ENCODE peak calls at places on chromosomes 6 and 20, in nine cellular contexts. F is CD8-positive, alpha-beta T cell; O is AG09309; I is breast epithelium; N is AG10803; D is endothelial cell; T is fibroblast of pulmonary artery; X is lower lobe of right lung; K is fibroblast of villous mesenchyme. Y is an unnamed sample.

GRCh38 chr20:51938557-51939324 is 136.4 kb upstream of the SALL4 start:
- DNase-seq in F (no peak), O (no peak), I (no peak), N (no peak), D (no peak), T (no peak), X (no peak), K (peak), Y (peak)

GRCh38 chr20:62994850-62995249 is 11.9 kb downstream of the BHLHE23 start:
- DNase-seq in F (no peak), O (no peak), I (no peak), N (no peak), D (no peak), T (no peak), X (no peak), K (no peak), Y (no peak)

GRCh38 chr20:38999217-38999616 is 37.1 kb downstream of the DHX35 start:
- DNase-seq in F (no peak), O (no peak), I (no peak), N (no peak), D (no peak), T (no peak), X (no peak), K (no peak), Y (no peak)

GRCh38 chr6:41371992-41372525 is 36.7 kb downstream of the NCR2 start:
- DNase-seq in F (no peak), O (no peak), I (no peak), N (peak), D (peak), T (peak), X (no peak), K (peak), Y (no peak)

GRCh38 chr6:152952045-152952444 is 30.8 kb downstream of the FBXO5 start:
- DNase-seq in F (no peak), O (no peak), I (no peak), N (peak), D (no peak), T (peak), X (no peak), K (no peak), Y (no peak)

GRCh38 chr6:159351707-159352106 is 182.5 kb downstream of the FNDC1 start:
- DNase-seq in F (no peak), O (no peak), I (no peak), N (no peak), D (no peak), T (no peak), X (no peak), K (no peak), Y (no peak)

GRCh38 chr6:87904041-87904440 is 143.6 kb upstream of the SPACA1 start:
- DNase-seq in F (no peak), O (no peak), I (no peak), N (no peak), D (no peak), T (no peak), X (no peak), K (no peak), Y (no peak)

GRCh38 chr20:47956261-47956995 is 171.1 kb upstream of the SULF2 start:
- DNase-seq in F (no peak), O (no peak), I (no peak), N (peak), D (no peak), T (peak), X (no peak), K (no peak), Y (no peak)

GRCh38 chr6:12608016-12608860 is 108.3 kb upstream of the PHACTR1 start:
- DNase-seq in F (no peak), O (no peak), I (no peak), N (peak), D (no peak), T (peak), X (no peak), K (peak), Y (no peak)

GRCh38 chr6:33199687-33200233 is 705 bp downstream of the RXRB start:
- DNase-seq in F (no peak), O (no peak), I (no peak), N (peak), D (no peak), T (peak), X (no peak), K (peak), Y (peak)

GRCh38 chr6:160065200-160065599 is 56.4 kb upstream of the SLC22A1 start:
- DNase-seq in F (no peak), O (no peak), I (no peak), N (no peak), D (no peak), T (no peak), X (no peak), K (no peak), Y (no peak)

GRCh38 chr6:77511860-77512259 is 48.6 kb upstream of the HTR1B start:
- DNase-seq in F (no peak), O (no peak), I (no peak), N (no peak), D (no peak), T (no peak), X (no peak), K (no peak), Y (no peak)

GRCh38 chr6:116266803-116267202 is 12.9 kb downstream of the TSPYL1 start:
- DNase-seq in F (no peak), O (no peak), I (no peak), N (no peak), D (no peak), T (no peak), X (no peak), K (no peak), Y (no peak)

GRCh38 chr6:64504509-64504908 is 868.9 kb downstream of the PHF3 start:
- DNase-seq in F (no peak), O (no peak), I (no peak), N (no peak), D (no peak), T (peak), X (no peak), K (peak), Y (peak)

GRCh38 chr20:4814696-4815252 is 93.1 kb downstream of the PRND start:
- DNase-seq in F (no peak), O (no peak), I (no peak), N (no peak), D (no peak), T (no peak), X (peak), K (no peak), Y (peak)

GRCh38 chr20:9059931-9060330 is 9.0 kb upstream of the PLCB4 start:
- DNase-seq in F (no peak), O (no peak), I (no peak), N (peak), D (no peak), T (peak), X (no peak), K (no peak), Y (no peak)

GRCh38 chr20:5674176-5674660 is 76.0 kb upstream of the SHLD1 start:
- DNase-seq in F (no peak), O (no peak), I (no peak), N (no peak), D (no peak), T (no peak), X (no peak), K (no peak), Y (no peak)

GRCh38 chr20:61450549-61450948 is 198.5 kb downstream of the CDH4 start:
- DNase-seq in F (no peak), O (no peak), I (no peak), N (no peak), D (no peak), T (no peak), X (no peak), K (no peak), Y (no peak)

GRCh38 chr6:100382767-100383195 is 81.9 kb downstream of the SIM1 start:
- DNase-seq in F (no peak), O (no peak), I (no peak), N (no peak), D (no peak), T (no peak), X (no peak), K (no peak), Y (no peak)

GRCh38 chr6:15662246-15663056 is at the start of gene DTNBP1:
- DNase-seq in F (peak), O (no peak), I (peak), N (peak), D (peak), T (peak), X (peak), K (peak), Y (peak)

GRCh38 chr6:33630014-33630413 is 8.9 kb downstream of the ITPR3 start:
- DNase-seq in F (no peak), O (no peak), I (no peak), N (no peak), D (no peak), T (no peak), X (no peak), K (no peak), Y (no peak)

GRCh38 chr20:17641520-17641964 is 40.5 kb downstream of the RRBP1 start:
- DNase-seq in F (no peak), O (no peak), I (no peak), N (no peak), D (no peak), T (no peak), X (no peak), K (no peak), Y (no peak)

GRCh38 chr6:52049252-52050050 is 38.0 kb downstream of the PKHD1 start:
- DNase-seq in F (no peak), O (peak), I (no peak), N (peak), D (peak), T (peak), X (no peak), K (peak), Y (no peak)

GRCh38 chr6:159090530-159091306 is 45.9 kb upstream of the TAGAP start:
- DNase-seq in F (no peak), O (no peak), I (no peak), N (no peak), D (no peak), T (no peak), X (no peak), K (no peak), Y (no peak)

GRCh38 chr20:9270831-9271230 is 201.9 kb downstream of the PLCB4 start:
- DNase-seq in F (no peak), O (peak), I (no peak), N (peak), D (no peak), T (peak), X (no peak), K (peak), Y (no peak)

GRCh38 chr6:15387118-15387517 is 141.2 kb downstream of the JARID2 start:
- DNase-seq in F (no peak), O (no peak), I (no peak), N (peak), D (no peak), T (no peak), X (no peak), K (peak), Y (no peak)

GRCh38 chr6:17018425-17018824 is 83.4 kb upstream of the STMND1 start:
- DNase-seq in F (no peak), O (no peak), I (no peak), N (no peak), D (no peak), T (no peak), X (no peak), K (no peak), Y (no peak)

GRCh38 chr20:35156978-35157377 is 9.8 kb upstream of the EDEM2 start:
- DNase-seq in F (no peak), O (no peak), I (no peak), N (no peak), D (no peak), T (no peak), X (no peak), K (no peak), Y (no peak)

DNA sequence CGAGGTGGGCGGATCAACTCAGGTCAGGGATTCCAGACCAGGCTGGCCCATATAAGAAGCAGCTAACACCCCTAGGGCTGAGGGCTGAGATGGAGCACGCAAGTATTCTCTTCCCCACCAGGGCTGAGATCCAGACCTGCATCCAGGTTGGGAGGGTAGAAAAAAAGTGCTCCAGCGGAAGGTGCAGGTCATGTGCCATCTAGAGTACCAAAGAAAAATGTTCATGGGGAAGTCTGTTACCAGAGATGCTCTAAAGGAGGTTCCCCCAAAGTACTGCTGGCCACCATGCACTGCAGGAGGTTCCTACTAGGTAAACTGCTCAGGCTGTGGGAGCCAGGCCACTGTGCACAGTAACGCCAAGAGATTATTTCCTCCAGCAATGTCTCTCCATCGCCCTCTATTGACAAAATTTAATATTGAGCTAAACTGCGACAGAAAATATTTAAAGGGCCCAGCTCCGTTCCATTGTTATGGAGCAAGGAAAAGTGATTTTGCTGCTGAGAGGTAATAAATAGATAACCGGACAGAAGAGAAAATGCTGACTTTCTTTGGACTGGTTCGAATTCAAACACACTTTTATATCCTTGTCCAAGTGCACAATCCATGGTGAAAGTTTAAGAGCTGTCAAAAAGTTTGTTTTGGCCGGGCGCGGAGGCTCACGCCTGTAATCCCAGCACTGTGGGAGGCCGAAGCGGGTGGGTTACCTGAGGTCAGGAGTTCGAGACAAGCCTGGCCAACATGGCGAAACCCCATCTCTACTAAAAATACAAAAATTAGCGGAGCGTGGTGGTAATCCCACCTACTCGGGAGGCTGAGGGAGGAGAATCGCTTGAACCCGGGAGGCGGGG is 159.9 kb downstream of the OR2B2 start:
- DNase-seq in F (no peak), O (peak), I (no peak), N (peak), D (peak), T (peak), X (peak), K (peak), Y (peak)
- TF ChIP-seq CTCF in F (peak), O (peak), I (peak), N (peak), D (peak), T (peak), X (peak), K (peak), Y (peak)

GRCh38 chr6:163199371-163199770 is 215.1 kb upstream of the QKI start:
- DNase-seq in F (no peak), O (no peak), I (no peak), N (no peak), D (no peak), T (no peak), X (no peak), K (no peak), Y (no peak)
- TF ChIP-seq CTCF in F (no peak), O (no peak), I (no peak), N (no peak), D (no peak), T (no peak), X (no peak), K (no peak), Y (no peak)

GRCh38 chr6:8194499-8194898 is 92.2 kb upstream of the EEF1E1 start:
- DNase-seq in F (no peak), O (no peak), I (no peak), N (no peak), D (no peak), T (peak), X (no peak), K (no peak), Y (no peak)

GRCh38 chr6:8193541-8193940 is 91.2 kb upstream of the EEF1E1 start:
- DNase-seq in F (no peak), O (no peak), I (no peak), N (peak), D (no peak), T (no peak), X (no peak), K (no peak), Y (no peak)

GRCh38 chr6:8195714-8196104 is 93.4 kb upstream of the EEF1E1 start:
- DNase-seq in F (no peak), O (no peak), I (no peak), N (no peak), D (no peak), T (no peak), X (no peak), K (no peak), Y (no peak)

GRCh38 chr6:8192597-8192996 is 90.2 kb upstream of the EEF1E1 start:
- DNase-seq in F (no peak), O (no peak), I (no peak), N (no peak), D (no peak), T (no peak), X (no peak), K (no peak), Y (no peak)

DNA sequence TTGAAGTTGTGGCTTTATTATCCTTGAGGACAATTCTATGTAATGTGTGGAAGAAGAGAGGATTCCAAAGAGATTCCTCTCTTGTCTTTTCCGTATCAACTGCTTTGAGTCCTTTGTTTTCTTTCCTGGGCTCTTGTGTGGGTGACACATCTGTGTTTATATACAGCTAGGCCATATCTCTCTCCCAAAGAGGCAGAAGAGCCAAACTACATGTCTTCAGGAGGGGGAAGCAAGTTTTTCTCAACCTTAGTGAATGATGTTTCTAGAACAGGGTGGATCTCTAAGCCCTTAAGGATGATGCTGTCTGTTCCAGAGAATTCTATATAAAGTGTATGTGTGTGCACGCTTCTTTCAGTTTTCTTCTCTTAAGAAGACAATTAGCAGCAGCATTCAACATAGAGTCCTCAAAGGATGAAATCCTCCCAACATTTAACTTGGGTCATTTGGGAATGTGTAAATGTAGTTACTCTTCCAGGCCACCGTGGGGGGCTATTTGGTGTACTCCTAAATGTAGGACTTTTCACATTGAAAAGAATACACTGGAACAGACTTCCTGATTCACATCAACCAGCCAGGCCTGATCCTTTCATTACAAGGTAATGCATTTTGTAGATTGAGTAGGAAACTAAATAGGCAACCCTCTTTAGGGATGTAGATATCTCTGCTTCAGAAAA is 92.8 kb upstream of the EEF1E1 start:
- DNase-seq in F (no peak), O (no peak), I (no peak), N (no peak), D (peak), T (no peak), X (no peak), K (no peak), Y (peak)
- TF ChIP-seq CTCF in F (no peak), O (no peak), I (no peak), N (no peak), D (peak), T (no peak), X (no peak), K (peak), Y (peak)

DNA sequence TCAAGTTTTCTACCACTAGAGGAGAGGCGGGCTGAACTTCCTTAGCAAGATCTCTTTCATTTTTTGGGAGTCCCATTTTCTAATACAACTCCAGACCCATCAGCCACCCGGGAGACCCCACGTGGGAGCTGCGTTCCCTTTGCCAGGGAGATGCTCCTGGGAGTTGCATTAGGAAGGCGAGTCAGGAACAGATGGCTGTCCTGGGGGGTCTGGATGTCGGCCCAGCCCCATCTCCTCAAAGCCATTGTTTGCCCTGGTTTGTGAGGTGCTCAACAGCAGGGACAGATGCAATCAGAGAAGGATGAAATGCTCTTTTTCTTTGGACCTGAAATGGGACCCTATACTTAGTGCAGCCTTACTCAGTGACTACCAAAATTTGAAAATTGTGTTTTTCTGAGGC is 39.4 kb downstream of the CARMIL1 start:
- DNase-seq in F (no peak), O (no peak), I (no peak), N (no peak), D (no peak), T (no peak), X (no peak), K (no peak), Y (no peak)
- TF ChIP-seq CTCF in F (no peak), O (no peak), I (no peak), N (no peak), D (no peak), T (no peak), X (no peak), K (no peak), Y (no peak)

DNA sequence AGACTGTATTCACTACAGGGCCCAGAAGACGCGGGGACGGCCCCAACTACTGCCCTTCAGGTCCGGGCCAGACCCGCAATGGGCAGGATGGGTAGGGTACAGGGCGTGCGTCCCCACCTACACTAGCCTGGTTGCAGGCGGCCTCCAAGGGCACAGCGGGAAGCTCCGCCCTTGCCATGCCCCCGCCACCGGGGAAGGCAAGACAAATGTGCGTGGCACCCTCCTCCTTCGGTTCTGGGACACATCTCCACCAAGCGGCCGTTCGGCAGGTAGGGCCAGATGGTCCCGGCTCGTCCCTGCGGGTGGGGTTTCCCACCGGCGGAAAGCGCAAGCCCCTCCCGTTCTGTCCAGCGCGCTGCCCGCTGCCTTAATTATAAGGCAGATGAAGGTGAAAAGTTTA is 5.6 kb downstream of the NXT1 start:
- DNase-seq in F (no peak), O (no peak), I (no peak), N (no peak), D (no peak), T (no peak), X (no peak), K (no peak), Y (no peak)
- TF ChIP-seq CTCF in F (no peak), O (no peak), I (no peak), N (no peak), D (no peak), T (no peak), X (no peak), K (no peak), Y (no peak)

GRCh38 chr6:111802720-111803119 is 70.5 kb downstream of the FYN start:
- DNase-seq in F (no peak), O (no peak), I (no peak), N (no peak), D (no peak), T (no peak), X (no peak), K (no peak), Y (no peak)

GRCh38 chr6:111803384-111803783 is 69.9 kb downstream of the FYN start:
- DNase-seq in F (no peak), O (no peak), I (no peak), N (no peak), D (no peak), T (no peak), X (no peak), K (no peak), Y (no peak)

GRCh38 chr6:111803804-111804203 is 69.4 kb downstream of the FYN start:
- DNase-seq in F (no peak), O (no peak), I (no peak), N (no peak), D (no peak), T (no peak), X (no peak), K (peak), Y (no peak)

GRCh38 chr6:111805511-111806181 is 67.6 kb downstream of the FYN start:
- DNase-seq in F (no peak), O (no peak), I (no peak), N (peak), D (no peak), T (no peak), X (no peak), K (peak), Y (no peak)

GRCh38 chr6:111804627-111805235 is 68.5 kb downstream of the FYN start:
- DNase-seq in F (peak), O (peak), I (no peak), N (peak), D (no peak), T (peak), X (no peak), K (peak), Y (no peak)
- TF ChIP-seq CTCF in F (peak), O (peak), I (no peak), N (peak), D (no peak), T (peak), X (peak), K (peak), Y (no peak)

GRCh38 chr6:83958250-83958685 is 75.3 kb upstream of the MRAP2 start:
- DNase-seq in F (no peak), O (no peak), I (no peak), N (peak), D (no peak), T (no peak), X (no peak), K (peak), Y (no peak)
- TF ChIP-seq CTCF in F (no peak), O (no peak), I (no peak), N (no peak), D (no peak), T (no peak), X (no peak), K (no peak), Y (no peak)